ENCODE peak calls at places on chromosomes 7 and 10, in six cellular contexts. I is esophagus muscularis mucosa, F is cardiac muscle cell, V is PC-9, B is mesenchymal stem cell, L is fibroblast of lung. H is an unnamed sample.

GRCh38 chr7:51270965-51271364 is 45.6 kb downstream of the COBL start:
- DNase-seq in I (peak; percentile 84), F (no peak), V (no peak), B (no peak), L (no peak), H (no peak)

GRCh38 chr10:18545626-18546025 is 105.8 kb downstream of the NSUN6 start:
- DNase-seq in I (no peak), F (no peak), V (no peak), B (no peak), L (peak; percentile 53), H (no peak)

GRCh38 chr7:88243345-88243909 is 23.6 kb upstream of the SRI start:
- DNase-seq in I (no peak), F (peak; percentile 54), V (peak; percentile 82), B (peak; percentile 43), L (peak; percentile 51), H (no peak)

GRCh38 chr10:7421519-7421918 is 10.7 kb upstream of the SFMBT2 start:
- DNase-seq in I (no peak), F (no peak), V (no peak), B (no peak), L (no peak), H (no peak)

GRCh38 chr10:121077331-121077730 is 226.2 kb downstream of the WDR11 start:
- DNase-seq in I (no peak), F (peak; percentile 62), V (no peak), B (peak; percentile 88), L (peak; percentile 31), H (no peak)

GRCh38 chr10:47079177-47079580 is 168.0 kb downstream of the PTPN20 start:
- DNase-seq in I (no peak), F (no peak), V (peak; percentile 67), B (no peak), L (peak; percentile 31), H (no peak)

GRCh38 chr7:29077181-29077580 is 69.2 kb downstream of the CPVL start:
- DNase-seq in I (no peak), F (no peak), V (no peak), B (no peak), L (peak; percentile 51), H (no peak)

GRCh38 chr7:107387077-107387476 is 82.8 kb upstream of the GPR22 start:
- DNase-seq in I (no peak), F (peak; percentile 34), V (no peak), B (peak; percentile 83), L (peak; percentile 44), H (peak; percentile 77)

GRCh38 chr7:91264924-91265681 is 870 bp downstream of the FZD1 start:
- DNase-seq in I (no peak), F (peak; percentile 69), V (no peak), B (peak; percentile 79), L (peak; percentile 84), H (peak; percentile 82)

GRCh38 chr10:49151025-49151445 is 17.2 kb upstream of the FAM170B start:
- DNase-seq in I (no peak), F (no peak), V (no peak), B (no peak), L (no peak), H (no peak)

GRCh38 chr10:75683158-75683557 is 251.7 kb downstream of the LRMDA start:
- DNase-seq in I (no peak), F (no peak), V (no peak), B (no peak), L (no peak), H (no peak)

GRCh38 chr7:26166681-26167266 is 14.8 kb downstream of the NFE2L3 start:
- DNase-seq in I (no peak), F (no peak), V (peak; percentile 94), B (no peak), L (no peak), H (no peak)

GRCh38 chr7:48109848-48110663 is 21.0 kb downstream of the UPP1 start:
- DNase-seq in I (peak; percentile 96), F (peak; percentile 71), V (peak; percentile 96), B (peak; percentile 51), L (peak; percentile 20), H (peak; percentile 93)

GRCh38 chr10:1172256-1172975 is 116.2 kb downstream of the WDR37 start:
- DNase-seq in I (no peak), F (no peak), V (no peak), B (no peak), L (no peak), H (no peak)

GRCh38 chr10:24849051-24849450 is 103.4 kb downstream of the PRTFDC1 start:
- DNase-seq in I (no peak), F (no peak), V (no peak), B (no peak), L (peak; percentile 51), H (no peak)

GRCh38 chr7:112414855-112415490 is 35.3 kb upstream of the IFRD1 start:
- DNase-seq in I (no peak), F (peak; percentile 53), V (no peak), B (peak; percentile 47), L (peak; percentile 27), H (no peak)

GRCh38 chr10:12041766-12042408 is 722 bp downstream of the UPF2 start:
- DNase-seq in I (no peak), F (peak; percentile 31), V (no peak), B (peak; percentile 58), L (peak; percentile 22), H (no peak)

GRCh38 chr7:2242541-2243482 is 786 bp downstream of the NUDT1 start:
- DNase-seq in I (no peak), F (no peak), V (peak; percentile 56), B (peak; percentile 50), L (peak; percentile 29), H (no peak)

GRCh38 chr7:52500796-52501195 is 534.6 kb upstream of the POM121L12 start:
- DNase-seq in I (no peak), F (no peak), V (no peak), B (peak; percentile 80), L (peak; percentile 24), H (no peak)

GRCh38 chr10:74916283-74916682 is 89.9 kb downstream of the KAT6B start:
- DNase-seq in I (no peak), F (no peak), V (no peak), B (no peak), L (no peak), H (no peak)

GRCh38 chr10:8102708-8103401 is 48.4 kb downstream of the GATA3 start:
- DNase-seq in I (no peak), F (no peak), V (no peak), B (no peak), L (no peak), H (peak; percentile 36)

GRCh38 chr10:62818426-62819011 is 2.4 kb upstream of the EGR2 start:
- DNase-seq in I (no peak), F (peak; percentile 65), V (no peak), B (no peak), L (peak; percentile 38), H (peak; percentile 89)

GRCh38 chr7:73700070-73700423 is 16.6 kb downstream of the BUD23 start:
- DNase-seq in I (no peak), F (no peak), V (no peak), B (no peak), L (no peak), H (no peak)

GRCh38 chr7:34057956-34058355 is 152.6 kb downstream of the BMPER start:
- DNase-seq in I (no peak), F (no peak), V (no peak), B (no peak), L (no peak), H (no peak)

GRCh38 chr10:61766927-61767326 is 104.2 kb downstream of the CABCOCO1 start:
- DNase-seq in I (no peak), F (no peak), V (no peak), B (no peak), L (no peak), H (no peak)

GRCh38 chr7:19107392-19108147 is 9.9 kb downstream of the TWIST1 start:
- DNase-seq in I (no peak), F (peak; percentile 68), V (no peak), B (peak; percentile 69), L (peak; percentile 70), H (no peak)

GRCh38 chr7:36266683-36267082 is 113.6 kb downstream of the EEPD1 start:
- DNase-seq in I (peak; percentile 42), F (no peak), V (peak; percentile 29), B (no peak), L (no peak), H (no peak)
- H3K4me1 ChIP-seq in I (peaks cover 49% of the 10 kb centered on the region), F (peaks cover 5% of the 10 kb centered on the region), V (peaks cover 20% of the 10 kb centered on the region), B (peaks cover 6% of the 10 kb centered on the region), L (no peaks in the 10 kb centered on the region), H (peaks cover 50% of the 10 kb centered on the region)

GRCh38 chr10:3136763-3137611 is 35.6 kb downstream of the PITRM1 start:
- DNase-seq in I (no peak), F (no peak), V (no peak), B (no peak), L (peak; percentile 59), H (peak; percentile 44)
- H3K36me3 ChIP-seq in I (peaks cover 99% of the 10 kb centered on the region), F (peaks cover 90% of the 10 kb centered on the region), V (peaks cover 11% of the 10 kb centered on the region), B (peaks cover 93% of the 10 kb centered on the region), L (peaks cover 52% of the 10 kb centered on the region), H (peaks cover 100% of the 10 kb centered on the region)

GRCh38 chr10:117554371-117554770 is 11.8 kb downstream of the EMX2 start:
- DNase-seq in I (no peak), F (no peak), V (no peak), B (no peak), L (no peak), H (peak; percentile 39)

GRCh38 chr10:117553815-117554172 is 11.2 kb downstream of the EMX2 start:
- DNase-seq in I (no peak), F (no peak), V (no peak), B (no peak), L (no peak), H (peak; percentile 46)

GRCh38 chr10:117555863-117556262 is 13.3 kb downstream of the EMX2 start:
- DNase-seq in I (no peak), F (no peak), V (no peak), B (no peak), L (no peak), H (peak; percentile 48)

GRCh38 chr10:117556356-117556755 is 13.8 kb downstream of the EMX2 start:
- DNase-seq in I (no peak), F (no peak), V (no peak), B (no peak), L (no peak), H (no peak)

DNA sequence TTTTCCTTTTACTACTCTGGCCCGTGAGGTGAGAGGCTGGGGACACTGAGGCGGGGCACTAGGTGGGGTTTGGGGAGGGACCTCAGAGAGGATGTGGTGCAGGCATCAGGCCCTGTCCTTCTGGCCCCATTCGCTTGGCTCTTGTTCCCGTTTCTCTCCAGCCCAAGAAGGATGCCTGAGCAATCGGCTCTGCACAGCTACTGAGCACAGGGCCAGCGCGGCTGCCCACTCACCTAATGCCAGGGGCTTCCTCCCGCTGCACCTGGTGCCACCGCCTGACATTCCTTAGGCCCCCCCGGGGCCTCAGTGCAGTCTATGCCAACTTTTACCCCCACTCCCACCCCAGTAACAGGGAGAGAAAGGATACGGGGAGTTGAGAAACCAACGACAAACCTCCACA is 12.5 kb downstream of the EMX2 start:
- DNase-seq in I (no peak), F (no peak), V (no peak), B (no peak), L (no peak), H (peak; percentile 46)
- H3K27me3 ChIP-seq in I (no peaks in the 10 kb centered on the region), F (peaks cover 99% of the 10 kb centered on the region), V (peaks cover 35% of the 10 kb centered on the region), B (peaks cover 71% of the 10 kb centered on the region), L (peaks cover 25% of the 10 kb centered on the region), H (peaks cover 89% of the 10 kb centered on the region)

GRCh38 chr7:157401567-157402387 is 65.0 kb downstream of the DNAJB6 start:
- DNase-seq in I (no peak), F (no peak), V (no peak), B (no peak), L (no peak), H (peak; percentile 74)
- H3K4me1 ChIP-seq in I (peaks cover 21% of the 10 kb centered on the region), F (peaks cover 18% of the 10 kb centered on the region), V (peaks cover 10% of the 10 kb centered on the region), B (peaks cover 60% of the 10 kb centered on the region), L (peaks cover 17% of the 10 kb centered on the region), H (peaks cover 40% of the 10 kb centered on the region)